ENCODE peak calls at places on chromosomes 3 and 15, in four cellular contexts. H is anterior cingulate cortex, Y is AG09309, M is lower leg skin. A is an unnamed sample.
A peak's percentile ranks its signal among the peaks of the same experiment; 100 is the strongest.

GRCh38 chr3:150267288-150267687 is 140.8 kb upstream of the TSC22D2 start:
- DNase-seq in H (no peak), Y (no peak), M (no peak), A (no peak)

GRCh38 chr3:126375835-126376331 is 18.7 kb upstream of the KLF15 start:
- DNase-seq in H (no peak), Y (no peak), M (no peak), A (peak; percentile 71)

GRCh38 chr3:16060945-16061344 is 113.5 kb upstream of the GALNT15 start:
- DNase-seq in H (no peak), Y (peak; percentile 78), M (peak; percentile 78), A (no peak)

GRCh38 chr3:16455001-16455400 is 58.5 kb downstream of the RFTN1 start:
- DNase-seq in H (no peak), Y (no peak), M (no peak), A (no peak)

GRCh38 chr3:94269763-94270162 is 206.9 kb downstream of the NSUN3 start:
- DNase-seq in H (no peak), Y (no peak), M (no peak), A (no peak)

GRCh38 chr3:136836511-136837156 is 17.7 kb downstream of the SLC35G2 start:
- DNase-seq in H (no peak), Y (no peak), M (no peak), A (no peak)

GRCh38 chr3:157412323-157412845 is 24.3 kb upstream of the PTX3 start:
- DNase-seq in H (no peak), Y (no peak), M (no peak), A (no peak)

GRCh38 chr3:47782538-47783308 is 1.0 kb upstream of the SMARCC1 start:
- DNase-seq in H (no peak), Y (no peak), M (no peak), A (no peak)

GRCh38 chr15:68387288-68388143 is 44.4 kb downstream of the ITGA11 start:
- DNase-seq in H (no peak), Y (no peak), M (no peak), A (peak; percentile 33)

GRCh38 chr3:52786330-52787215 is 8.0 kb upstream of the ITIH3 start:
- DNase-seq in H (no peak), Y (no peak), M (no peak), A (no peak)

GRCh38 chr3:197795200-197795599 is 4.1 kb downstream of the LRCH3 start:
- DNase-seq in H (no peak), Y (peak; percentile 45), M (peak; percentile 32), A (no peak)

GRCh38 chr3:55243686-55244085 is 243.4 kb downstream of the WNT5A start:
- DNase-seq in H (no peak), Y (no peak), M (no peak), A (no peak)

GRCh38 chr3:14549256-14549931 is 9.3 kb upstream of the GRIP2 start:
- DNase-seq in H (no peak), Y (no peak), M (no peak), A (no peak)

GRCh38 chr15:58441376-58442070 is 9.7 kb downstream of the LIPC start:
- DNase-seq in H (no peak), Y (peak; percentile 54), M (no peak), A (no peak)

GRCh38 chr3:71846189-71846588 is 61.2 kb upstream of the PROK2 start:
- DNase-seq in H (no peak), Y (no peak), M (no peak), A (no peak)

GRCh38 chr15:99403597-99403996 is 152.3 kb downstream of the LRRC28 start:
- DNase-seq in H (no peak), Y (no peak), M (no peak), A (no peak)

GRCh38 chr15:58839485-58839884 is 68.4 kb downstream of the MINDY2 start:
- DNase-seq in H (no peak), Y (no peak), M (no peak), A (no peak)

GRCh38 chr15:58355352-58355964 is 76.3 kb upstream of the LIPC start:
- DNase-seq in H (no peak), Y (no peak), M (no peak), A (no peak)

GRCh38 chr15:61530769-61531168 is 301.7 kb upstream of the RORA start:
- DNase-seq in H (no peak), Y (no peak), M (no peak), A (no peak)

GRCh38 chr3:182725372-182726251 is 67.7 kb upstream of the ATP11B start:
- DNase-seq in H (no peak), Y (no peak), M (no peak), A (no peak)

GRCh38 chr15:41233367-41233771 is 2.3 kb downstream of the CHP1 start:
- DNase-seq in H (no peak), Y (no peak), M (no peak), A (no peak)

GRCh38 chr3:123244128-123244527 is 42.4 kb downstream of the SEC22A start:
- DNase-seq in H (no peak), Y (no peak), M (no peak), A (no peak)

GRCh38 chr15:68465861-68466560 is 34.0 kb upstream of the ITGA11 start:
- DNase-seq in H (no peak), Y (no peak), M (no peak), A (no peak)

GRCh38 chr15:93495799-93496637 is 407.0 kb upstream of the RGMA start:
- DNase-seq in H (peak; percentile 18), Y (no peak), M (no peak), A (no peak)

GRCh38 chr15:80093854-80094418 is 34.5 kb downstream of the ZFAND6 start:
- DNase-seq in H (no peak), Y (no peak), M (peak; percentile 48), A (no peak)

GRCh38 chr15:74040115-74040850 is 42.1 kb downstream of the GOLGA6A start:
- DNase-seq in H (no peak), Y (peak; percentile 95), M (peak; percentile 52), A (peak; percentile 69)

GRCh38 chr3:17302774-17303173 is 418.0 kb downstream of the PLCL2 start:
- DNase-seq in H (no peak), Y (no peak), M (no peak), A (no peak)

GRCh38 chr3:105731686-105732085 is 137.1 kb downstream of the CBLB start:
- DNase-seq in H (no peak), Y (no peak), M (no peak), A (no peak)

GRCh38 chr15:63950911-63951481 is 95.3 kb downstream of the DAPK2 start:
- DNase-seq in H (no peak), Y (peak; percentile 70), M (no peak), A (no peak)

GRCh38 chr3:150725548-150725947 is 21.8 kb upstream of the ERICH6 start:
- DNase-seq in H (no peak), Y (no peak), M (no peak), A (no peak)

GRCh38 chr15:33256874-33257273 is 53.9 kb upstream of the RYR3 start:
- DNase-seq in H (no peak), Y (no peak), M (no peak), A (no peak)

GRCh38 chr3:71107926-71108325 is 475.6 kb downstream of the FOXP1 start:
- DNase-seq in H (no peak), Y (no peak), M (no peak), A (no peak)

GRCh38 chr3:62238431-62238830 is 134.9 kb downstream of the FEZF2 start:
- DNase-seq in H (no peak), Y (no peak), M (no peak), A (no peak)

GRCh38 chr15:68586274-68586961 is 7.6 kb downstream of the CORO2B start:
- DNase-seq in H (no peak), Y (peak; percentile 68), M (no peak), A (peak; percentile 57)

GRCh38 chr15:70348581-70349344 is 251.0 kb upstream of the TLE3 start:
- DNase-seq in H (no peak), Y (peak; percentile 7), M (peak; percentile 83), A (peak; percentile 80)

GRCh38 chr15:64807051-64807749 is 18.2 kb downstream of the PIF1 start:
- DNase-seq in H (no peak), Y (no peak), M (no peak), A (no peak)

A was measured in suprapubic skin.